ENCODE peak calls at places on chromosomes 6 and 20, in eight cellular contexts. One of them, this sample, is unnamed.

GRCh38 chr20:24485981-24486380 is 16.6 kb downstream of the SYNDIG1 start:
- DNase-seq in mesothelial cell of epicardium: no peak
- DNase-seq in astrocyte: no peak
- DNase-seq in fibroblast of mammary gland: no peak
- DNase-seq in kidney epithelial cell: no peak
- DNase-seq in activated B cell treated with CpG ODN at 0.5 μM for 24 hours: no peak
- DNase-seq in B cell: no peak
- DNase-seq in GM13977: no peak
- DNase-seq in this sample: no peak

GRCh38 chr6:12570461-12571030 is 146.0 kb upstream of the PHACTR1 start:
- DNase-seq in mesothelial cell of epicardium: no peak
- DNase-seq in astrocyte: peak; percentile 58
- DNase-seq in fibroblast of mammary gland: peak; percentile 36
- DNase-seq in kidney epithelial cell: no peak
- DNase-seq in activated B cell treated with CpG ODN at 0.5 μM for 24 hours: no peak
- DNase-seq in B cell: no peak
- DNase-seq in GM13977: no peak
- DNase-seq in this sample: no peak

GRCh38 chr20:12966468-12967085 is 42.2 kb upstream of the SPTLC3 start:
- DNase-seq in mesothelial cell of epicardium: no peak
- DNase-seq in astrocyte: peak; percentile 26
- DNase-seq in fibroblast of mammary gland: peak; percentile 63
- DNase-seq in kidney epithelial cell: peak; percentile 23
- DNase-seq in activated B cell treated with CpG ODN at 0.5 μM for 24 hours: no peak
- DNase-seq in B cell: no peak
- DNase-seq in GM13977: no peak
- DNase-seq in this sample: no peak

GRCh38 chr20:35820715-35821114 is 48.9 kb downstream of the PHF20 start:
- DNase-seq in mesothelial cell of epicardium: no peak
- DNase-seq in astrocyte: peak; percentile 71
- DNase-seq in fibroblast of mammary gland: peak; percentile 59
- DNase-seq in kidney epithelial cell: no peak
- DNase-seq in activated B cell treated with CpG ODN at 0.5 μM for 24 hours: no peak
- DNase-seq in B cell: no peak
- DNase-seq in GM13977: no peak
- DNase-seq in this sample: no peak

GRCh38 chr6:83371428-83371827 is 59.4 kb downstream of the ME1 start:
- DNase-seq in mesothelial cell of epicardium: no peak
- DNase-seq in astrocyte: peak; percentile 63
- DNase-seq in fibroblast of mammary gland: peak; percentile 44
- DNase-seq in kidney epithelial cell: no peak
- DNase-seq in activated B cell treated with CpG ODN at 0.5 μM for 24 hours: no peak
- DNase-seq in B cell: no peak
- DNase-seq in GM13977: no peak
- DNase-seq in this sample: no peak

GRCh38 chr20:25533920-25534700 is 51.2 kb downstream of the NINL start:
- DNase-seq in mesothelial cell of epicardium: no peak
- DNase-seq in astrocyte: no peak
- DNase-seq in fibroblast of mammary gland: no peak
- DNase-seq in kidney epithelial cell: no peak
- DNase-seq in activated B cell treated with CpG ODN at 0.5 μM for 24 hours: no peak
- DNase-seq in B cell: no peak
- DNase-seq in GM13977: no peak
- DNase-seq in this sample: no peak

GRCh38 chr6:163751032-163751525 is 336.6 kb downstream of the QKI start:
- DNase-seq in mesothelial cell of epicardium: no peak
- DNase-seq in astrocyte: no peak
- DNase-seq in fibroblast of mammary gland: no peak
- DNase-seq in kidney epithelial cell: no peak
- DNase-seq in activated B cell treated with CpG ODN at 0.5 μM for 24 hours: no peak
- DNase-seq in B cell: no peak
- DNase-seq in GM13977: no peak
- DNase-seq in this sample: no peak

GRCh38 chr6:144284753-144285547 is at the start of gene UTRN:
- DNase-seq in mesothelial cell of epicardium: peak; percentile 59
- DNase-seq in astrocyte: peak; percentile 77
- DNase-seq in fibroblast of mammary gland: peak; percentile 78
- DNase-seq in kidney epithelial cell: no peak
- DNase-seq in activated B cell treated with CpG ODN at 0.5 μM for 24 hours: peak; percentile 44
- DNase-seq in B cell: peak; percentile 59
- DNase-seq in GM13977: peak; percentile 80
- DNase-seq in this sample: peak; percentile 82

GRCh38 chr6:133865680-133866079 is 23.2 kb upstream of the TCF21 start:
- DNase-seq in mesothelial cell of epicardium: no peak
- DNase-seq in astrocyte: no peak
- DNase-seq in fibroblast of mammary gland: no peak
- DNase-seq in kidney epithelial cell: no peak
- DNase-seq in activated B cell treated with CpG ODN at 0.5 μM for 24 hours: no peak
- DNase-seq in B cell: no peak
- DNase-seq in GM13977: no peak
- DNase-seq in this sample: no peak

GRCh38 chr20:8431538-8432434 is 299.7 kb downstream of the PLCB1 start:
- DNase-seq in mesothelial cell of epicardium: peak; percentile 32
- DNase-seq in astrocyte: no peak
- DNase-seq in fibroblast of mammary gland: peak; percentile 51
- DNase-seq in kidney epithelial cell: no peak
- DNase-seq in activated B cell treated with CpG ODN at 0.5 μM for 24 hours: no peak
- DNase-seq in B cell: no peak
- DNase-seq in GM13977: no peak
- DNase-seq in this sample: no peak

GRCh38 chr6:37173573-37174195 is 3.7 kb downstream of the PIM1 start:
- DNase-seq in mesothelial cell of epicardium: no peak
- DNase-seq in astrocyte: no peak
- DNase-seq in fibroblast of mammary gland: peak; percentile 31
- DNase-seq in kidney epithelial cell: no peak
- DNase-seq in activated B cell treated with CpG ODN at 0.5 μM for 24 hours: no peak
- DNase-seq in B cell: no peak
- DNase-seq in GM13977: no peak
- DNase-seq in this sample: no peak

GRCh38 chr20:33796263-33796906 is 14.8 kb upstream of the CHMP4B start:
- DNase-seq in mesothelial cell of epicardium: no peak
- DNase-seq in astrocyte: no peak
- DNase-seq in fibroblast of mammary gland: no peak
- DNase-seq in kidney epithelial cell: no peak
- DNase-seq in activated B cell treated with CpG ODN at 0.5 μM for 24 hours: no peak
- DNase-seq in B cell: no peak
- DNase-seq in GM13977: no peak
- DNase-seq in this sample: no peak

GRCh38 chr6:11093065-11093590 is 506 bp upstream of the SMIM13 start:
- DNase-seq in mesothelial cell of epicardium: no peak
- DNase-seq in astrocyte: peak; percentile 38
- DNase-seq in fibroblast of mammary gland: peak; percentile 29
- DNase-seq in kidney epithelial cell: no peak
- DNase-seq in activated B cell treated with CpG ODN at 0.5 μM for 24 hours: no peak
- DNase-seq in B cell: no peak
- DNase-seq in GM13977: peak; percentile 82
- DNase-seq in this sample: peak; percentile 81

GRCh38 chr6:44386929-44387345 is 569 bp upstream of the CDC5L start:
- DNase-seq in mesothelial cell of epicardium: no peak
- DNase-seq in astrocyte: peak; percentile 52
- DNase-seq in fibroblast of mammary gland: peak; percentile 73
- DNase-seq in kidney epithelial cell: peak; percentile 2
- DNase-seq in activated B cell treated with CpG ODN at 0.5 μM for 24 hours: no peak
- DNase-seq in B cell: no peak
- DNase-seq in GM13977: peak; percentile 33
- DNase-seq in this sample: peak; percentile 24

GRCh38 chr6:161138545-161139303 is 135.1 kb downstream of the AGPAT4 start:
- DNase-seq in mesothelial cell of epicardium: no peak
- DNase-seq in astrocyte: no peak
- DNase-seq in fibroblast of mammary gland: no peak
- DNase-seq in kidney epithelial cell: no peak
- DNase-seq in activated B cell treated with CpG ODN at 0.5 μM for 24 hours: no peak
- DNase-seq in B cell: no peak
- DNase-seq in GM13977: no peak
- DNase-seq in this sample: no peak

GRCh38 chr6:166005846-166006592 is 161.6 kb downstream of the TBXT start:
- DNase-seq in mesothelial cell of epicardium: peak; percentile 47
- DNase-seq in astrocyte: peak; percentile 87
- DNase-seq in fibroblast of mammary gland: peak; percentile 80
- DNase-seq in kidney epithelial cell: no peak
- DNase-seq in activated B cell treated with CpG ODN at 0.5 μM for 24 hours: no peak
- DNase-seq in B cell: no peak
- DNase-seq in GM13977: no peak
- DNase-seq in this sample: no peak

GRCh38 chr20:13441388-13441787 is 197.3 kb downstream of the TASP1 start:
- DNase-seq in mesothelial cell of epicardium: no peak
- DNase-seq in astrocyte: no peak
- DNase-seq in fibroblast of mammary gland: no peak
- DNase-seq in kidney epithelial cell: no peak
- DNase-seq in activated B cell treated with CpG ODN at 0.5 μM for 24 hours: no peak
- DNase-seq in B cell: no peak
- DNase-seq in GM13977: no peak
- DNase-seq in this sample: no peak

GRCh38 chr20:18477821-18478220 is 10.6 kb downstream of the POLR3F start:
- DNase-seq in mesothelial cell of epicardium: no peak
- DNase-seq in astrocyte: no peak
- DNase-seq in fibroblast of mammary gland: no peak
- DNase-seq in kidney epithelial cell: no peak
- DNase-seq in activated B cell treated with CpG ODN at 0.5 μM for 24 hours: no peak
- DNase-seq in B cell: no peak
- DNase-seq in GM13977: no peak
- DNase-seq in this sample: no peak

GRCh38 chr6:82616386-82617028 is 252.9 kb downstream of the TPBG start:
- DNase-seq in mesothelial cell of epicardium: no peak
- DNase-seq in astrocyte: no peak
- DNase-seq in fibroblast of mammary gland: peak; percentile 52
- DNase-seq in kidney epithelial cell: no peak
- DNase-seq in activated B cell treated with CpG ODN at 0.5 μM for 24 hours: no peak
- DNase-seq in B cell: no peak
- DNase-seq in GM13977: no peak
- DNase-seq in this sample: no peak

GRCh38 chr6:117265425-117266266 is at the start of gene VGLL2:
- DNase-seq in mesothelial cell of epicardium: peak; percentile 42
- DNase-seq in astrocyte: peak; percentile 25
- DNase-seq in fibroblast of mammary gland: peak; percentile 38
- DNase-seq in kidney epithelial cell: no peak
- DNase-seq in activated B cell treated with CpG ODN at 0.5 μM for 24 hours: no peak
- DNase-seq in B cell: no peak
- DNase-seq in GM13977: peak; percentile 60
- DNase-seq in this sample: peak; percentile 44
- TF ChIP-seq CTCF in mesothelial cell of epicardium: no peak
- TF ChIP-seq CTCF in astrocyte: no peak
- TF ChIP-seq CTCF in fibroblast of mammary gland: no peak
- TF ChIP-seq CTCF in kidney epithelial cell: no peak
- TF ChIP-seq CTCF in activated B cell treated with CpG ODN at 0.5 μM for 24 hours: no peak
- TF ChIP-seq CTCF in B cell: no peak
- TF ChIP-seq CTCF in GM13977: no peak
- TF ChIP-seq CTCF in this sample: no peak

DNA sequence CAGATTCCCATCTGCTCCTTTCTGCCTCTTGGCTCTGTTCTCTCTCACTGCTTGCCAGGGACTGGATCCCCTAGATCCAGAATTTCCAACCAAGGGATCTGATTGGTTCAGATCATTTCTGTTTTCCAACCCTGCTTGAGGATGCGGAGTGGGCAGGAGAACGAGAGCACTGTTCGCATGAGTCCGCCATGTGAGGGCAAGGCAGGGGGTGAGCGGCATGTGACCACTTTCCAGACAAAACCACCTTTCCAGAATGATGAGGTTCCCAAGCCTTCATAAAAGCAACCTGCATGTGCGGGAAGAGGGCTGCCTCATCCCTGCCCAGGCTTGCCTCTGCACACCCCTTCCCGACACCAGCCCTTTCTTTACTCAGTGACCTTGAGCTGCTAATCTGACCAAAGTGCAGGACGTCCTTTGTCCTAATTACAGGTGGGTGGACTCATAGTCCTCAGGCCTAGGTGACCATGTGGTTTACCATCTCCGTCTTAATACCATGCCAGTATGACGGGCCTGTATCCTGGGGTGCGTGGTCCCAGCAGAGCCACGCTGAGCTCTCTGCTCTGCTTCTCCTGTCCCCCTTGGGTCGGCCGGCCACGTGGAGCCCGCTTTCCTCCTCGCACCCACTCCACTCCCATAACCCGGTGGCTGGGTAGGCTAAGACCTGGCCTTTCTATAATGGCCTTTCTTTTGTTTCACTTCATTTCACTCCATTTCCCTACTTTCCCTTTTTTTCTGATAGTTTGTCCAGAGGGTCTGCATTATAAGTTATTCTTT is 14.4 kb downstream of the NQO2 start:
- DNase-seq in mesothelial cell of epicardium: no peak
- DNase-seq in astrocyte: no peak
- DNase-seq in fibroblast of mammary gland: no peak
- DNase-seq in kidney epithelial cell: no peak
- DNase-seq in activated B cell treated with CpG ODN at 0.5 μM for 24 hours: no peak
- DNase-seq in B cell: no peak
- DNase-seq in GM13977: no peak
- DNase-seq in this sample: no peak
- TF ChIP-seq CTCF in mesothelial cell of epicardium: no peak
- TF ChIP-seq CTCF in astrocyte: no peak
- TF ChIP-seq CTCF in fibroblast of mammary gland: no peak
- TF ChIP-seq CTCF in kidney epithelial cell: no peak
- TF ChIP-seq CTCF in activated B cell treated with CpG ODN at 0.5 μM for 24 hours: no peak
- TF ChIP-seq CTCF in B cell: no peak
- TF ChIP-seq CTCF in GM13977: no peak
- TF ChIP-seq CTCF in this sample: no peak

GRCh38 chr6:20800653-20801052 is 266.4 kb downstream of the CDKAL1 start:
- DNase-seq in mesothelial cell of epicardium: no peak
- DNase-seq in astrocyte: no peak
- DNase-seq in fibroblast of mammary gland: no peak
- DNase-seq in kidney epithelial cell: no peak
- DNase-seq in activated B cell treated with CpG ODN at 0.5 μM for 24 hours: no peak
- DNase-seq in B cell: no peak
- DNase-seq in GM13977: no peak
- DNase-seq in this sample: no peak

GRCh38 chr6:20802596-20802995 is 268.3 kb downstream of the CDKAL1 start:
- DNase-seq in mesothelial cell of epicardium: no peak
- DNase-seq in astrocyte: no peak
- DNase-seq in fibroblast of mammary gland: no peak
- DNase-seq in kidney epithelial cell: no peak
- DNase-seq in activated B cell treated with CpG ODN at 0.5 μM for 24 hours: no peak
- DNase-seq in B cell: no peak
- DNase-seq in GM13977: no peak
- DNase-seq in this sample: no peak

GRCh38 chr6:20805027-20805426 is 270.8 kb downstream of the CDKAL1 start:
- DNase-seq in mesothelial cell of epicardium: no peak
- DNase-seq in astrocyte: peak; percentile 27
- DNase-seq in fibroblast of mammary gland: no peak
- DNase-seq in kidney epithelial cell: no peak
- DNase-seq in activated B cell treated with CpG ODN at 0.5 μM for 24 hours: no peak
- DNase-seq in B cell: no peak
- DNase-seq in GM13977: peak; percentile 10
- DNase-seq in this sample: no peak

GRCh38 chr6:20800229-20800628 is 266.0 kb downstream of the CDKAL1 start:
- DNase-seq in mesothelial cell of epicardium: no peak
- DNase-seq in astrocyte: no peak
- DNase-seq in fibroblast of mammary gland: no peak
- DNase-seq in kidney epithelial cell: no peak
- DNase-seq in activated B cell treated with CpG ODN at 0.5 μM for 24 hours: no peak
- DNase-seq in B cell: no peak
- DNase-seq in GM13977: no peak
- DNase-seq in this sample: no peak

GRCh38 chr6:20801595-20801994 is 267.3 kb downstream of the CDKAL1 start:
- DNase-seq in mesothelial cell of epicardium: no peak
- DNase-seq in astrocyte: no peak
- DNase-seq in fibroblast of mammary gland: no peak
- DNase-seq in kidney epithelial cell: no peak
- DNase-seq in activated B cell treated with CpG ODN at 0.5 μM for 24 hours: no peak
- DNase-seq in B cell: no peak
- DNase-seq in GM13977: no peak
- DNase-seq in this sample: no peak
- TF ChIP-seq CTCF in mesothelial cell of epicardium: no peak
- TF ChIP-seq CTCF in astrocyte: no peak
- TF ChIP-seq CTCF in fibroblast of mammary gland: no peak
- TF ChIP-seq CTCF in kidney epithelial cell: no peak
- TF ChIP-seq CTCF in activated B cell treated with CpG ODN at 0.5 μM for 24 hours: no peak
- TF ChIP-seq CTCF in B cell: no peak
- TF ChIP-seq CTCF in GM13977: no peak
- TF ChIP-seq CTCF in this sample: no peak

GRCh38 chr6:16228709-16229665 is 9.4 kb upstream of the GMPR start:
- DNase-seq in mesothelial cell of epicardium: no peak
- DNase-seq in astrocyte: no peak
- DNase-seq in fibroblast of mammary gland: no peak
- DNase-seq in kidney epithelial cell: no peak
- DNase-seq in activated B cell treated with CpG ODN at 0.5 μM for 24 hours: no peak
- DNase-seq in B cell: no peak
- DNase-seq in GM13977: no peak
- DNase-seq in this sample: no peak
- TF ChIP-seq CTCF in mesothelial cell of epicardium: no peak
- TF ChIP-seq CTCF in astrocyte: no peak
- TF ChIP-seq CTCF in fibroblast of mammary gland: no peak
- TF ChIP-seq CTCF in kidney epithelial cell: no peak
- TF ChIP-seq CTCF in activated B cell treated with CpG ODN at 0.5 μM for 24 hours: no peak
- TF ChIP-seq CTCF in B cell: no peak
- TF ChIP-seq CTCF in GM13977: peak; percentile 15
- TF ChIP-seq CTCF in this sample: no peak

This sample was measured in GM20000.